ENCODE peak calls at places on chromosomes 2 and 18, in six cellular contexts. E, D, S, K, J and H are unnamed samples.

GRCh38 chr18:77344777-77345507 is 95.3 kb downstream of the GALR1 start:
- DNase-seq in E (no peak), D (no peak), S (no peak), K (no peak), J (no peak), H (no peak)

GRCh38 chr2:62208758-62209114 is 12.8 kb downstream of the B3GNT2 start:
- DNase-seq in E (no peak), D (peak; percentile 50), S (no peak), K (no peak), J (no peak), H (no peak)

GRCh38 chr2:137966043-137966442 is 1.8 kb downstream of the HNMT start:
- DNase-seq in E (no peak), D (no peak), S (no peak), K (no peak), J (no peak), H (no peak)

GRCh38 chr2:211455225-211455841 is 898.9 kb downstream of the CPS1 start:
- DNase-seq in E (peak; percentile 23), D (peak; percentile 6), S (no peak), K (peak; percentile 66), J (peak; percentile 55), H (peak; percentile 78)

GRCh38 chr2:107363811-107364210 is 462.9 kb upstream of the RGPD4 start:
- DNase-seq in E (no peak), D (no peak), S (no peak), K (no peak), J (no peak), H (no peak)

GRCh38 chr18:11791131-11791530 is 60.1 kb upstream of the CHMP1B start:
- DNase-seq in E (no peak), D (no peak), S (no peak), K (no peak), J (no peak), H (no peak)

GRCh38 chr2:160343404-160343803 is 143.3 kb upstream of the ITGB6 start:
- DNase-seq in E (no peak), D (no peak), S (no peak), K (no peak), J (no peak), H (no peak)

GRCh38 chr2:120907822-120908221 is 172.2 kb downstream of the GLI2 start:
- DNase-seq in E (no peak), D (no peak), S (no peak), K (no peak), J (no peak), H (no peak)

GRCh38 chr2:158518083-158518482 is 61.3 kb downstream of the PKP4 start:
- DNase-seq in E (peak; percentile 43), D (no peak), S (no peak), K (no peak), J (no peak), H (no peak)

GRCh38 chr2:202545931-202546330 is 88.8 kb upstream of the FAM117B start:
- DNase-seq in E (no peak), D (no peak), S (no peak), K (no peak), J (no peak), H (no peak)

GRCh38 chr2:116023026-116023425 is 1580.6 kb downstream of the DPP10 start:
- DNase-seq in E (no peak), D (no peak), S (no peak), K (no peak), J (no peak), H (no peak)